ENCODE peak calls at places on chromosomes 16 and 17, in ten cellular contexts. One of them, this sample, is unnamed.

GRCh38 chr17:61135782-61136181 is 263.9 kb upstream of the TBX2 start:
- DNase-seq in uterus: no peak
- DNase-seq in mammary epithelial cell: no peak
- DNase-seq in small intestine: no peak
- DNase-seq in dorsolateral prefrontal cortex: no peak
- DNase-seq in heart left ventricle: peak
- DNase-seq in CD4-positive, CD25-positive, alpha-beta regulatory T cell: no peak
- DNase-seq in ascending aorta: no peak
- DNase-seq in cardiac fibroblast: no peak
- DNase-seq in coronary artery: no peak
- DNase-seq in this sample: no peak

GRCh38 chr16:2954228-2954627 is 9.8 kb upstream of the KREMEN2 start:
- DNase-seq in heart left ventricle: no peak
- DNase-seq in dorsolateral prefrontal cortex: no peak
- DNase-seq in coronary artery: no peak
- DNase-seq in mammary epithelial cell: no peak
- DNase-seq in uterus: no peak
- DNase-seq in CD4-positive, CD25-positive, alpha-beta regulatory T cell: no peak
- DNase-seq in ascending aorta: no peak
- DNase-seq in cardiac fibroblast: no peak
- DNase-seq in small intestine: no peak
- DNase-seq in this sample: no peak

GRCh38 chr17:13725286-13725990 is 123.7 kb upstream of the HS3ST3A1 start:
- DNase-seq in mammary epithelial cell: no peak
- DNase-seq in uterus: no peak
- DNase-seq in coronary artery: no peak
- DNase-seq in heart left ventricle: no peak
- DNase-seq in cardiac fibroblast: peak
- DNase-seq in ascending aorta: no peak
- DNase-seq in CD4-positive, CD25-positive, alpha-beta regulatory T cell: no peak
- DNase-seq in dorsolateral prefrontal cortex: no peak
- DNase-seq in small intestine: no peak
- DNase-seq in this sample: no peak

GRCh38 chr17:5668557-5669138 is 84.3 kb upstream of the NLRP1 start:
- DNase-seq in uterus: no peak
- DNase-seq in cardiac fibroblast: no peak
- DNase-seq in heart left ventricle: no peak
- DNase-seq in ascending aorta: no peak
- DNase-seq in coronary artery: no peak
- DNase-seq in small intestine: no peak
- DNase-seq in mammary epithelial cell: no peak
- DNase-seq in CD4-positive, CD25-positive, alpha-beta regulatory T cell: no peak
- DNase-seq in dorsolateral prefrontal cortex: no peak
- DNase-seq in this sample: no peak

GRCh38 chr16:49580751-49581303 is 207.2 kb downstream of the C16orf78 start:
- DNase-seq in coronary artery: no peak
- DNase-seq in small intestine: peak
- DNase-seq in uterus: no peak
- DNase-seq in ascending aorta: no peak
- DNase-seq in mammary epithelial cell: no peak
- DNase-seq in dorsolateral prefrontal cortex: no peak
- DNase-seq in heart left ventricle: no peak
- DNase-seq in CD4-positive, CD25-positive, alpha-beta regulatory T cell: no peak
- DNase-seq in cardiac fibroblast: no peak
- DNase-seq in this sample: no peak

GRCh38 chr16:90020838-90021382 is 1.7 kb upstream of the DBNDD1 start:
- DNase-seq in uterus: no peak
- DNase-seq in CD4-positive, CD25-positive, alpha-beta regulatory T cell: no peak
- DNase-seq in ascending aorta: no peak
- DNase-seq in heart left ventricle: no peak
- DNase-seq in coronary artery: no peak
- DNase-seq in cardiac fibroblast: no peak
- DNase-seq in mammary epithelial cell: no peak
- DNase-seq in dorsolateral prefrontal cortex: no peak
- DNase-seq in small intestine: no peak
- DNase-seq in this sample: no peak

GRCh38 chr17:58244958-58245357 is 6.6 kb downstream of the LPO start:
- DNase-seq in mammary epithelial cell: no peak
- DNase-seq in heart left ventricle: no peak
- DNase-seq in ascending aorta: no peak
- DNase-seq in uterus: no peak
- DNase-seq in cardiac fibroblast: no peak
- DNase-seq in dorsolateral prefrontal cortex: no peak
- DNase-seq in small intestine: no peak
- DNase-seq in CD4-positive, CD25-positive, alpha-beta regulatory T cell: no peak
- DNase-seq in coronary artery: no peak
- DNase-seq in this sample: no peak

GRCh38 chr17:59730268-59730834 is 22.9 kb downstream of the VMP1 start:
- DNase-seq in CD4-positive, CD25-positive, alpha-beta regulatory T cell: no peak
- DNase-seq in cardiac fibroblast: no peak
- DNase-seq in small intestine: no peak
- DNase-seq in heart left ventricle: no peak
- DNase-seq in uterus: no peak
- DNase-seq in coronary artery: no peak
- DNase-seq in mammary epithelial cell: no peak
- DNase-seq in dorsolateral prefrontal cortex: no peak
- DNase-seq in ascending aorta: no peak
- DNase-seq in this sample: no peak

GRCh38 chr17:1298616-1299015 is 19.2 kb downstream of the TRARG1 start:
- DNase-seq in cardiac fibroblast: no peak
- DNase-seq in small intestine: peak
- DNase-seq in coronary artery: no peak
- DNase-seq in ascending aorta: no peak
- DNase-seq in mammary epithelial cell: no peak
- DNase-seq in dorsolateral prefrontal cortex: no peak
- DNase-seq in uterus: no peak
- DNase-seq in CD4-positive, CD25-positive, alpha-beta regulatory T cell: peak
- DNase-seq in heart left ventricle: no peak
- DNase-seq in this sample: no peak

GRCh38 chr16:29736764-29737163 is 9.0 kb downstream of the C16orf54 start:
- DNase-seq in small intestine: peak
- DNase-seq in heart left ventricle: no peak
- DNase-seq in cardiac fibroblast: no peak
- DNase-seq in ascending aorta: no peak
- DNase-seq in CD4-positive, CD25-positive, alpha-beta regulatory T cell: no peak
- DNase-seq in mammary epithelial cell: no peak
- DNase-seq in coronary artery: no peak
- DNase-seq in uterus: no peak
- DNase-seq in dorsolateral prefrontal cortex: no peak
- DNase-seq in this sample: no peak

GRCh38 chr16:75333770-75334169 is 82.3 kb upstream of the BCAR1 start:
- DNase-seq in heart left ventricle: no peak
- DNase-seq in dorsolateral prefrontal cortex: no peak
- DNase-seq in CD4-positive, CD25-positive, alpha-beta regulatory T cell: no peak
- DNase-seq in mammary epithelial cell: no peak
- DNase-seq in small intestine: no peak
- DNase-seq in uterus: no peak
- DNase-seq in coronary artery: no peak
- DNase-seq in ascending aorta: no peak
- DNase-seq in cardiac fibroblast: no peak
- DNase-seq in this sample: no peak

GRCh38 chr17:66549312-66549705 is 246.9 kb downstream of the PRKCA start:
- DNase-seq in uterus: no peak
- DNase-seq in heart left ventricle: no peak
- DNase-seq in small intestine: peak
- DNase-seq in ascending aorta: no peak
- DNase-seq in coronary artery: no peak
- DNase-seq in cardiac fibroblast: peak
- DNase-seq in dorsolateral prefrontal cortex: no peak
- DNase-seq in CD4-positive, CD25-positive, alpha-beta regulatory T cell: no peak
- DNase-seq in mammary epithelial cell: no peak
- DNase-seq in this sample: no peak

GRCh38 chr16:23757937-23758619 is 3.3 kb downstream of the CHP2 start:
- DNase-seq in heart left ventricle: no peak
- DNase-seq in cardiac fibroblast: no peak
- DNase-seq in mammary epithelial cell: no peak
- DNase-seq in ascending aorta: no peak
- DNase-seq in small intestine: no peak
- DNase-seq in dorsolateral prefrontal cortex: no peak
- DNase-seq in uterus: no peak
- DNase-seq in coronary artery: no peak
- DNase-seq in CD4-positive, CD25-positive, alpha-beta regulatory T cell: no peak
- DNase-seq in this sample: no peak

GRCh38 chr17:62664336-62665120 is 37.1 kb downstream of the MRC2 start:
- DNase-seq in uterus: no peak
- DNase-seq in mammary epithelial cell: no peak
- DNase-seq in heart left ventricle: no peak
- DNase-seq in dorsolateral prefrontal cortex: no peak
- DNase-seq in coronary artery: no peak
- DNase-seq in ascending aorta: no peak
- DNase-seq in cardiac fibroblast: no peak
- DNase-seq in small intestine: no peak
- DNase-seq in CD4-positive, CD25-positive, alpha-beta regulatory T cell: no peak
- DNase-seq in this sample: no peak

GRCh38 chr17:58325976-58326468 is 2.6 kb downstream of the TSPOAP1 start:
- DNase-seq in ascending aorta: no peak
- DNase-seq in coronary artery: no peak
- DNase-seq in uterus: no peak
- DNase-seq in mammary epithelial cell: no peak
- DNase-seq in heart left ventricle: peak
- DNase-seq in dorsolateral prefrontal cortex: no peak
- DNase-seq in small intestine: no peak
- DNase-seq in cardiac fibroblast: no peak
- DNase-seq in CD4-positive, CD25-positive, alpha-beta regulatory T cell: peak
- DNase-seq in this sample: no peak

GRCh38 chr17:81166033-81166472 is at the start of gene AATK:
- DNase-seq in small intestine: no peak
- DNase-seq in coronary artery: no peak
- DNase-seq in dorsolateral prefrontal cortex: no peak
- DNase-seq in uterus: no peak
- DNase-seq in cardiac fibroblast: no peak
- DNase-seq in heart left ventricle: no peak
- DNase-seq in ascending aorta: no peak
- DNase-seq in mammary epithelial cell: no peak
- DNase-seq in CD4-positive, CD25-positive, alpha-beta regulatory T cell: no peak
- DNase-seq in this sample: no peak
- H3K4me3 ChIP-seq in small intestine: peak
- H3K4me3 ChIP-seq in coronary artery: peak
- H3K4me3 ChIP-seq in dorsolateral prefrontal cortex: peak
- H3K4me3 ChIP-seq in uterus: no peak
- H3K4me3 ChIP-seq in cardiac fibroblast: no peak
- H3K4me3 ChIP-seq in heart left ventricle: peak
- H3K4me3 ChIP-seq in ascending aorta: peak
- H3K4me3 ChIP-seq in mammary epithelial cell: no peak
- H3K4me3 ChIP-seq in CD4-positive, CD25-positive, alpha-beta regulatory T cell: no peak
- H3K4me3 ChIP-seq in this sample: peak

GRCh38 chr16:12433691-12434390 is 369.8 kb downstream of the CPPED1 start:
- DNase-seq in uterus: no peak
- DNase-seq in dorsolateral prefrontal cortex: no peak
- DNase-seq in heart left ventricle: no peak
- DNase-seq in coronary artery: no peak
- DNase-seq in cardiac fibroblast: no peak
- DNase-seq in ascending aorta: no peak
- DNase-seq in small intestine: no peak
- DNase-seq in mammary epithelial cell: no peak
- DNase-seq in CD4-positive, CD25-positive, alpha-beta regulatory T cell: no peak
- DNase-seq in this sample: no peak
- H3K4me3 ChIP-seq in uterus: no peak
- H3K4me3 ChIP-seq in dorsolateral prefrontal cortex: peak
- H3K4me3 ChIP-seq in heart left ventricle: no peak
- H3K4me3 ChIP-seq in coronary artery: no peak
- H3K4me3 ChIP-seq in cardiac fibroblast: no peak
- H3K4me3 ChIP-seq in ascending aorta: no peak
- H3K4me3 ChIP-seq in small intestine: no peak
- H3K4me3 ChIP-seq in mammary epithelial cell: no peak
- H3K4me3 ChIP-seq in CD4-positive, CD25-positive, alpha-beta regulatory T cell: no peak
- H3K4me3 ChIP-seq in this sample: no peak

GRCh38 chr16:11118479-11118878 is 137.5 kb downstream of the SOCS1 start:
- DNase-seq in small intestine: no peak
- DNase-seq in coronary artery: no peak
- DNase-seq in mammary epithelial cell: no peak
- DNase-seq in cardiac fibroblast: no peak
- DNase-seq in CD4-positive, CD25-positive, alpha-beta regulatory T cell: no peak
- DNase-seq in heart left ventricle: no peak
- DNase-seq in dorsolateral prefrontal cortex: no peak
- DNase-seq in ascending aorta: no peak
- DNase-seq in uterus: no peak
- DNase-seq in this sample: no peak

GRCh38 chr16:11114366-11115164 is 141.4 kb downstream of the SOCS1 start:
- DNase-seq in small intestine: peak
- DNase-seq in mammary epithelial cell: no peak
- DNase-seq in cardiac fibroblast: no peak
- DNase-seq in uterus: no peak
- DNase-seq in dorsolateral prefrontal cortex: no peak
- DNase-seq in heart left ventricle: no peak
- DNase-seq in ascending aorta: no peak
- DNase-seq in coronary artery: no peak
- DNase-seq in CD4-positive, CD25-positive, alpha-beta regulatory T cell: peak
- DNase-seq in this sample: no peak

GRCh38 chr16:11121909-11122692 is 133.9 kb downstream of the SOCS1 start:
- DNase-seq in dorsolateral prefrontal cortex: no peak
- DNase-seq in coronary artery: no peak
- DNase-seq in uterus: no peak
- DNase-seq in ascending aorta: no peak
- DNase-seq in heart left ventricle: no peak
- DNase-seq in small intestine: no peak
- DNase-seq in mammary epithelial cell: no peak
- DNase-seq in cardiac fibroblast: no peak
- DNase-seq in CD4-positive, CD25-positive, alpha-beta regulatory T cell: no peak
- DNase-seq in this sample: no peak

GRCh38 chr16:11121083-11121482 is 134.9 kb downstream of the SOCS1 start:
- DNase-seq in heart left ventricle: no peak
- DNase-seq in CD4-positive, CD25-positive, alpha-beta regulatory T cell: no peak
- DNase-seq in dorsolateral prefrontal cortex: no peak
- DNase-seq in ascending aorta: no peak
- DNase-seq in mammary epithelial cell: no peak
- DNase-seq in cardiac fibroblast: no peak
- DNase-seq in coronary artery: no peak
- DNase-seq in small intestine: no peak
- DNase-seq in uterus: no peak
- DNase-seq in this sample: no peak

GRCh38 chr16:11117576-11118211 is 138.3 kb downstream of the SOCS1 start:
- DNase-seq in small intestine: no peak
- DNase-seq in heart left ventricle: no peak
- DNase-seq in CD4-positive, CD25-positive, alpha-beta regulatory T cell: no peak
- DNase-seq in cardiac fibroblast: no peak
- DNase-seq in dorsolateral prefrontal cortex: no peak
- DNase-seq in ascending aorta: no peak
- DNase-seq in mammary epithelial cell: no peak
- DNase-seq in coronary artery: no peak
- DNase-seq in uterus: no peak
- DNase-seq in this sample: no peak
- H3K4me3 ChIP-seq in small intestine: no peak
- H3K4me3 ChIP-seq in heart left ventricle: no peak
- H3K4me3 ChIP-seq in CD4-positive, CD25-positive, alpha-beta regulatory T cell: no peak
- H3K4me3 ChIP-seq in cardiac fibroblast: no peak
- H3K4me3 ChIP-seq in dorsolateral prefrontal cortex: no peak
- H3K4me3 ChIP-seq in ascending aorta: no peak
- H3K4me3 ChIP-seq in mammary epithelial cell: no peak
- H3K4me3 ChIP-seq in coronary artery: no peak
- H3K4me3 ChIP-seq in uterus: no peak
- H3K4me3 ChIP-seq in this sample: no peak

DNA sequence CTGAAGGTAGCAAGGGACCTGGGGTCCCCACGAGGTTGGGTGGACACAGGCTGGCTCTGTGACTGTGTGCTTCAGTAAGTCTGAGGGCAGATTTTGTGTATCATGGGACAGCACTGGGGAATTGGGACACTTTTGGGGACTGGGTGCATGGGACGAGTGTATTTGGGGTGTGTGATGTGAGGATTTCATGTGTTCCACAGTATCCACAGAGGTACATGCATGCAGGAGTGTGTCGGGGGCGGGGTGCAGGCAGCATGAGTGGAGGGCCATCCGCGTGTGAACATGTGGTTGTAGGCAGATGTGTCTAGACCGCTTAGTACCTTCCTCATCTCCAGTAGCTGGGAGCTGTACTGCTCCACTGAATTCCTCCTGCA is 1.1 kb upstream of the DLX3 start:
- DNase-seq in mammary epithelial cell: no peak
- DNase-seq in dorsolateral prefrontal cortex: no peak
- DNase-seq in small intestine: no peak
- DNase-seq in ascending aorta: no peak
- DNase-seq in uterus: no peak
- DNase-seq in cardiac fibroblast: no peak
- DNase-seq in CD4-positive, CD25-positive, alpha-beta regulatory T cell: no peak
- DNase-seq in heart left ventricle: no peak
- DNase-seq in coronary artery: no peak
- DNase-seq in this sample: no peak
- H3K4me3 ChIP-seq in mammary epithelial cell: no peak
- H3K4me3 ChIP-seq in dorsolateral prefrontal cortex: no peak
- H3K4me3 ChIP-seq in small intestine: no peak
- H3K4me3 ChIP-seq in ascending aorta: no peak
- H3K4me3 ChIP-seq in uterus: no peak
- H3K4me3 ChIP-seq in cardiac fibroblast: no peak
- H3K4me3 ChIP-seq in CD4-positive, CD25-positive, alpha-beta regulatory T cell: no peak
- H3K4me3 ChIP-seq in heart left ventricle: no peak
- H3K4me3 ChIP-seq in coronary artery: no peak
- H3K4me3 ChIP-seq in this sample: no peak

This sample was measured in breast epithelium.